ENCODE peak calls at places on chromosomes 5 and 9, in six cellular contexts. One of them, this sample, is unnamed.

GRCh38 chr9:86303316-86303975 is 21.1 kb upstream of the ISCA1 start:
- DNase-seq in stomach: no peak
- DNase-seq in transverse colon: no peak
- DNase-seq in OCI-LY7: no peak
- DNase-seq in GM23248: no peak
- DNase-seq in Karpas-422: no peak
- DNase-seq in this sample: no peak

GRCh38 chr5:123776761-123777160 is 264.8 kb downstream of the CSNK1G3 start:
- DNase-seq in stomach: no peak
- DNase-seq in transverse colon: no peak
- DNase-seq in OCI-LY7: no peak
- DNase-seq in GM23248: peak; percentile 85
- DNase-seq in Karpas-422: no peak
- DNase-seq in this sample: no peak

GRCh38 chr9:132744881-132745761 is 74.9 kb downstream of the GTF3C4 start:
- DNase-seq in stomach: no peak
- DNase-seq in transverse colon: no peak
- DNase-seq in OCI-LY7: no peak
- DNase-seq in GM23248: peak; percentile 25
- DNase-seq in Karpas-422: no peak
- DNase-seq in this sample: no peak

GRCh38 chr9:128675382-128675781 is 13.6 kb upstream of the SET start:
- DNase-seq in stomach: no peak
- DNase-seq in transverse colon: no peak
- DNase-seq in OCI-LY7: no peak
- DNase-seq in GM23248: no peak
- DNase-seq in Karpas-422: no peak
- DNase-seq in this sample: no peak

GRCh38 chr9:101311759-101312420 is 72.9 kb downstream of the BAAT start:
- DNase-seq in stomach: no peak
- DNase-seq in transverse colon: no peak
- DNase-seq in OCI-LY7: peak; percentile 85
- DNase-seq in GM23248: peak; percentile 83
- DNase-seq in Karpas-422: peak; percentile 91
- DNase-seq in this sample: no peak

GRCh38 chr5:38666668-38667498 is 110.4 kb upstream of the LIFR start:
- DNase-seq in stomach: peak; percentile 68
- DNase-seq in transverse colon: no peak
- DNase-seq in OCI-LY7: peak; percentile 5
- DNase-seq in GM23248: peak; percentile 51
- DNase-seq in Karpas-422: peak; percentile 63
- DNase-seq in this sample: peak; percentile 60

GRCh38 chr5:5432020-5432707 is 9.7 kb downstream of the ICE1 start:
- DNase-seq in stomach: no peak
- DNase-seq in transverse colon: no peak
- DNase-seq in OCI-LY7: no peak
- DNase-seq in GM23248: peak; percentile 79
- DNase-seq in Karpas-422: no peak
- DNase-seq in this sample: no peak

GRCh38 chr9:93244101-93244500 is 60.2 kb downstream of the WNK2 start:
- DNase-seq in stomach: no peak
- DNase-seq in transverse colon: no peak
- DNase-seq in OCI-LY7: no peak
- DNase-seq in GM23248: no peak
- DNase-seq in Karpas-422: no peak
- DNase-seq in this sample: no peak

GRCh38 chr5:2352101-2352861 is 399.2 kb downstream of the IRX2 start:
- DNase-seq in stomach: no peak
- DNase-seq in transverse colon: no peak
- DNase-seq in OCI-LY7: no peak
- DNase-seq in GM23248: no peak
- DNase-seq in Karpas-422: no peak
- DNase-seq in this sample: no peak

GRCh38 chr9:3912817-3913216 is 387.0 kb upstream of the RFX3 start:
- DNase-seq in stomach: no peak
- DNase-seq in transverse colon: no peak
- DNase-seq in OCI-LY7: no peak
- DNase-seq in GM23248: peak; percentile 45
- DNase-seq in Karpas-422: no peak
- DNase-seq in this sample: no peak

GRCh38 chr5:80962630-80963520 is 2.7 kb downstream of the RASGRF2 start:
- DNase-seq in stomach: no peak
- DNase-seq in transverse colon: no peak
- DNase-seq in OCI-LY7: no peak
- DNase-seq in GM23248: no peak
- DNase-seq in Karpas-422: no peak
- DNase-seq in this sample: no peak

GRCh38 chr5:80964919-80965318 is 4.8 kb downstream of the RASGRF2 start:
- DNase-seq in stomach: no peak
- DNase-seq in transverse colon: no peak
- DNase-seq in OCI-LY7: no peak
- DNase-seq in GM23248: no peak
- DNase-seq in Karpas-422: peak; percentile 78
- DNase-seq in this sample: no peak

GRCh38 chr5:80963521-80963895 is 3.3 kb downstream of the RASGRF2 start:
- DNase-seq in stomach: no peak
- DNase-seq in transverse colon: no peak
- DNase-seq in OCI-LY7: no peak
- DNase-seq in GM23248: no peak
- DNase-seq in Karpas-422: peak; percentile 58
- DNase-seq in this sample: no peak

GRCh38 chr5:80963966-80964481 is 3.9 kb downstream of the RASGRF2 start:
- DNase-seq in stomach: no peak
- DNase-seq in transverse colon: no peak
- DNase-seq in OCI-LY7: no peak
- DNase-seq in GM23248: no peak
- DNase-seq in Karpas-422: peak; percentile 80
- DNase-seq in this sample: no peak

DNA sequence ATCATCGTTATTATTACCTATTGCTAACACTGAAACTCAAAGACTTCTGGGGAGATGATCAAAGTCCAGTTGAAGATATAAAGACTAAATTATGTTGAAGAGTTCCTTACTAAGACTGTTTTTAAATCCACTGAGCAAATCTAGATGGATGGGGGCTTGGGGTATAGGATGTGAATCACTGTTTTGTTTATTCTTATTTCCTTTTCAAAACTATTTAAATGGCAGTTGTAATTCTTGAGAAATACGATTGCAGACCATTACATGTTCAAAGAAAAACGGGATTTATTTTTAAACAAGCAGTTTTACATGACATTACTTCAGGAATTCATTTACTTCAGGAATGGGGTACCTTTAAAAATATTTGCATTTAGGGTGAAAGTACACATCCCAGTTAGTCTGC is 4.3 kb downstream of the RASGRF2 start:
- DNase-seq in stomach: no peak
- DNase-seq in transverse colon: no peak
- DNase-seq in OCI-LY7: no peak
- DNase-seq in GM23248: no peak
- DNase-seq in Karpas-422: no peak
- DNase-seq in this sample: no peak
- H3K4me1 ChIP-seq in stomach: peaks cover 31% of the 10 kb centered on the region
- H3K4me1 ChIP-seq in transverse colon: peaks cover 31% of the 10 kb centered on the region
- H3K4me1 ChIP-seq in OCI-LY7: no peaks in the 10 kb centered on the region
- H3K4me1 ChIP-seq in GM23248: peaks cover 10% of the 10 kb centered on the region
- H3K4me1 ChIP-seq in Karpas-422: peaks cover 74% of the 10 kb centered on the region
- H3K4me1 ChIP-seq in this sample: no peaks in the 10 kb centered on the region

GRCh38 chr5:142128675-142129208 is 20.2 kb downstream of the NDFIP1 start:
- DNase-seq in stomach: no peak
- DNase-seq in transverse colon: no peak
- DNase-seq in OCI-LY7: no peak
- DNase-seq in GM23248: no peak
- DNase-seq in Karpas-422: no peak
- DNase-seq in this sample: no peak

GRCh38 chr5:142129447-142129846 is 20.9 kb downstream of the NDFIP1 start:
- DNase-seq in stomach: no peak
- DNase-seq in transverse colon: no peak
- DNase-seq in OCI-LY7: no peak
- DNase-seq in GM23248: peak; percentile 26
- DNase-seq in Karpas-422: no peak
- DNase-seq in this sample: no peak

GRCh38 chr5:142133382-142134206 is 25.0 kb downstream of the NDFIP1 start:
- DNase-seq in stomach: no peak
- DNase-seq in transverse colon: no peak
- DNase-seq in OCI-LY7: no peak
- DNase-seq in GM23248: no peak
- DNase-seq in Karpas-422: no peak
- DNase-seq in this sample: no peak

GRCh38 chr5:142131394-142131793 is 22.8 kb downstream of the NDFIP1 start:
- DNase-seq in stomach: no peak
- DNase-seq in transverse colon: no peak
- DNase-seq in OCI-LY7: no peak
- DNase-seq in GM23248: no peak
- DNase-seq in Karpas-422: no peak
- DNase-seq in this sample: no peak

GRCh38 chr5:142134333-142135010 is 25.9 kb downstream of the NDFIP1 start:
- DNase-seq in stomach: no peak
- DNase-seq in transverse colon: no peak
- DNase-seq in OCI-LY7: no peak
- DNase-seq in GM23248: no peak
- DNase-seq in Karpas-422: no peak
- DNase-seq in this sample: no peak
- H3K36me3 ChIP-seq in stomach: peaks cover 13% of the 10 kb centered on the region
- H3K36me3 ChIP-seq in transverse colon: no peaks in the 10 kb centered on the region
- H3K36me3 ChIP-seq in OCI-LY7: peaks cover 56% of the 10 kb centered on the region
- H3K36me3 ChIP-seq in GM23248: peaks cover 47% of the 10 kb centered on the region
- H3K36me3 ChIP-seq in Karpas-422: peaks cover 25% of the 10 kb centered on the region
- H3K36me3 ChIP-seq in this sample: no peaks in the 10 kb centered on the region

GRCh38 chr5:173625261-173625660 is 8.8 kb upstream of the BOD1 start:
- DNase-seq in stomach: no peak
- DNase-seq in transverse colon: no peak
- DNase-seq in OCI-LY7: no peak
- DNase-seq in GM23248: peak; percentile 65
- DNase-seq in Karpas-422: no peak
- DNase-seq in this sample: no peak

GRCh38 chr5:173623296-173623771 is 6.9 kb upstream of the BOD1 start:
- DNase-seq in stomach: no peak
- DNase-seq in transverse colon: peak; percentile 63
- DNase-seq in OCI-LY7: no peak
- DNase-seq in GM23248: no peak
- DNase-seq in Karpas-422: no peak
- DNase-seq in this sample: no peak

GRCh38 chr5:173624276-173624675 is 7.8 kb upstream of the BOD1 start:
- DNase-seq in stomach: no peak
- DNase-seq in transverse colon: no peak
- DNase-seq in OCI-LY7: no peak
- DNase-seq in GM23248: peak; percentile 40
- DNase-seq in Karpas-422: no peak
- DNase-seq in this sample: no peak

GRCh38 chr5:173622639-173623038 is 6.2 kb upstream of the BOD1 start:
- DNase-seq in stomach: no peak
- DNase-seq in transverse colon: no peak
- DNase-seq in OCI-LY7: no peak
- DNase-seq in GM23248: no peak
- DNase-seq in Karpas-422: no peak
- DNase-seq in this sample: no peak

DNA sequence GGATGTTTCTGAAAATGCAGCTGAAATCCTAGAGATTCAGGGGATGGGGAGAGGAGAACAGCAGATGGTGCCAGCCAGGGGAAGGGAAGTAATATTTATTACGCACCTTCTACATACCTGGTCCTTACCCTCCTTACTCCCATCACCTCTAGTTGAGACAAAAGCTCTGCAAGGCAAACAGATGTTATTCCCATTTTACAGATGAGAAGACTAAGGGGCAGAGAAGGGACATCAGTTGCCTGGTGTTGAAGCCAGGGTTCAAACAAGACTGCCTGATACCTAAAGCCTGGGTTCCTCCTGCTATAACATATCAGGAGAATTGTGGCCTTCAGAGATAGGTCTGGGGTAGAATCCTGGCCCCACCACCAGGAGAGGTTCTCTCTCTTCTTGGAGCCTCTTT is 7.3 kb upstream of the BOD1 start:
- DNase-seq in stomach: no peak
- DNase-seq in transverse colon: no peak
- DNase-seq in OCI-LY7: no peak
- DNase-seq in GM23248: no peak
- DNase-seq in Karpas-422: no peak
- DNase-seq in this sample: no peak
- H3K4me1 ChIP-seq in stomach: peaks cover 5% of the 10 kb centered on the region
- H3K4me1 ChIP-seq in transverse colon: no peaks in the 10 kb centered on the region
- H3K4me1 ChIP-seq in OCI-LY7: peaks cover 47% of the 10 kb centered on the region
- H3K4me1 ChIP-seq in GM23248: peaks cover 9% of the 10 kb centered on the region
- H3K4me1 ChIP-seq in Karpas-422: peaks cover 33% of the 10 kb centered on the region
- H3K4me1 ChIP-seq in this sample: peaks cover 3% of the 10 kb centered on the region

DNA sequence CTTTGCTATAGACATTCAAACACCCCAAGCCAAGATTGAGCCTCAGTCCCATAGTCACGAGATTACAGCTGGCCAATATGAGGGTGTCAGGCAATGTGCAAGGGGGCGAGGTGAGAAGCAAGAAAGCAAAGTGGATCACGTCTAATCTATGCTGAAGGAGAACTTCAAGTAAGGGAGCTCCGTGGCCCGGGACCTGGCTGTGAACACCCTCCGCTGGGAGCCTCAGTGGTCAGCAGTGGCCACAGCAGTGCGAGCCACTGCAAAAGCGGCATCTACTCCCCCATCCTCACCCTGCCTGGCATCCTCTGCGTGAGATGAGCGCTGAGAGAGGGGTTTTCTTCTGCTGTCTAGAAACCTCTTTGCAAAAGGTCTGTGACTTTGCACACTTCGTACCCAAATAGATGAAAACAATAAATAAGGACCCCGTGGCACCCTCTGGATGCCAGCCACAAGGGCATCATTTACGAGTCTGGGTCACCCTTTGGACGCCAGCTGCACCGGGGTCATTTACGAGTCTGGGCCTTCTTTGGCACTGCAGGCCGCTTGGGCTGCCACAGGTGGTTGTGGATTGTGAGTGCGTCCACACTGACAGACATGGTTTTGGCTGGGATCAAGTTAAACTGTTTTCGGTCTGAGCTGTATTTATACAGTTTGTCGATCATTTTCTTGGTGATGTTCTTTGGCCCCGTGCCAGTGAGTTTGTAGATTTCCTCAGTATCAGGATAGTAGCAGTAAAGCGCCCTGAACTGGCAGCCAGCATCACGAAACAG is 96.4 kb downstream of the CAMSAP1 start:
- DNase-seq in stomach: no peak
- DNase-seq in transverse colon: no peak
- DNase-seq in OCI-LY7: no peak
- DNase-seq in GM23248: no peak
- DNase-seq in Karpas-422: no peak
- DNase-seq in this sample: no peak
- H3K36me3 ChIP-seq in stomach: peaks cover 48% of the 10 kb centered on the region
- H3K36me3 ChIP-seq in transverse colon: no peaks in the 10 kb centered on the region
- H3K36me3 ChIP-seq in OCI-LY7: peaks cover 51% of the 10 kb centered on the region
- H3K36me3 ChIP-seq in GM23248: peaks cover 7% of the 10 kb centered on the region
- H3K36me3 ChIP-seq in Karpas-422: peaks cover 3% of the 10 kb centered on the region
- H3K36me3 ChIP-seq in this sample: peaks cover 50% of the 10 kb centered on the region

GRCh38 chr5:77550416-77550815 is 58.3 kb upstream of the WDR41 start:
- DNase-seq in stomach: no peak
- DNase-seq in transverse colon: no peak
- DNase-seq in OCI-LY7: no peak
- DNase-seq in GM23248: peak; percentile 4
- DNase-seq in Karpas-422: no peak
- DNase-seq in this sample: no peak
- H3K4me1 ChIP-seq in stomach: no peaks in the 10 kb centered on the region
- H3K4me1 ChIP-seq in transverse colon: no peaks in the 10 kb centered on the region
- H3K4me1 ChIP-seq in OCI-LY7: no peaks in the 10 kb centered on the region
- H3K4me1 ChIP-seq in GM23248: no peaks in the 10 kb centered on the region
- H3K4me1 ChIP-seq in Karpas-422: no peaks in the 10 kb centered on the region
- H3K4me1 ChIP-seq in this sample: no peaks in the 10 kb centered on the region

This sample was measured in pancreas.